ENCODE peak calls at places on chromosome 6, in five cellular contexts. X is CD8-positive, alpha-beta T cell; E is A549; Z is right lobe of liver; D is CD8-positive, alpha-beta memory T cell. T is an unnamed sample.
A peak's percentile ranks its signal among the peaks of the same experiment; 100 is the strongest.

GRCh38 chr6:11413112-11413687 is 124.3 kb upstream of the TMEM170B start:
- DNase-seq in E (no peak), D (no peak), Z (no peak), X (no peak), T (no peak)

GRCh38 chr6:69696273-69696672 is 100.5 kb downstream of the LMBRD1 start:
- DNase-seq in D (no peak), X (no peak), Z (no peak), E (no peak), T (no peak)

GRCh38 chr6:70834520-70834919 is 122.3 kb downstream of the B3GAT2 start:
- DNase-seq in Z (no peak), D (no peak), X (no peak), E (no peak), T (no peak)

GRCh38 chr6:158571826-158572652 is 12.1 kb downstream of the TMEM181 start:
- DNase-seq in Z (no peak), D (no peak), X (no peak), E (no peak), T (no peak)

GRCh38 chr6:76792394-76792793 is 670.9 kb downstream of the HTR1B start:
- DNase-seq in X (no peak), D (no peak), Z (no peak), E (no peak), T (no peak)

GRCh38 chr6:106318061-106318460 is 7.5 kb downstream of the ATG5 start:
- DNase-seq in D (no peak), Z (no peak), X (no peak), E (no peak), T (no peak)

GRCh38 chr6:83708970-83709747 is at the start of gene SNAP91:
- DNase-seq in Z (no peak), X (no peak), E (peak; percentile 12), D (no peak), T (peak; percentile 57)

GRCh38 chr6:11427827-11428245 is 109.7 kb upstream of the TMEM170B start:
- DNase-seq in X (no peak), E (no peak), Z (no peak), D (no peak), T (no peak)

GRCh38 chr6:169177516-169178196 is 76.0 kb downstream of the THBS2 start:
- DNase-seq in E (no peak), X (no peak), D (no peak), Z (no peak), T (no peak)

GRCh38 chr6:30009113-30009512 is 52.0 kb upstream of the POLR1H start:
- DNase-seq in E (no peak), Z (no peak), X (no peak), D (no peak), T (no peak)

GRCh38 chr6:138107752-138108592 is 753 bp upstream of the PERP start:
- DNase-seq in D (peak; percentile 16), Z (peak; percentile 91), X (no peak), E (peak; percentile 24), T (no peak)

GRCh38 chr6:101015541-101015940 is 134.4 kb upstream of the ASCC3 start:
- DNase-seq in D (no peak), E (no peak), X (no peak), Z (no peak), T (no peak)

GRCh38 chr6:161584051-161584450 is 310.2 kb upstream of the AGPAT4 start:
- DNase-seq in X (no peak), E (no peak), Z (no peak), D (no peak), T (no peak)

GRCh38 chr6:42030585-42031506 is 19.5 kb upstream of the TAF8 start:
- DNase-seq in D (no peak), Z (no peak), X (no peak), E (no peak), T (no peak)
- H3K27ac ChIP-seq in D (peak overlapping the region; percentile 75), Z (no peak overlapping the region), X (peak overlapping the region; percentile 13), E (peak overlapping the region; percentile 90), T (no peak overlapping the region)

GRCh38 chr6:55827818-55828522 is 47.4 kb downstream of the BMP5 start:
- DNase-seq in X (no peak), D (no peak), Z (no peak), E (no peak), T (no peak)
- H3K27ac ChIP-seq in X (no peak overlapping the region), D (no peak overlapping the region), Z (no peak overlapping the region), E (no peak overlapping the region), T (no peak overlapping the region)

GRCh38 chr6:125201961-125202729 is 48.6 kb downstream of the TPD52L1 start:
- DNase-seq in X (no peak), E (peak; percentile 89), D (no peak), Z (peak; percentile 82), T (no peak)
- H3K27ac ChIP-seq in X (no peak overlapping the region), E (peak overlapping the region; percentile 97), D (peak overlapping the region; percentile 40), Z (no peak overlapping the region), T (no peak overlapping the region)

DNA sequence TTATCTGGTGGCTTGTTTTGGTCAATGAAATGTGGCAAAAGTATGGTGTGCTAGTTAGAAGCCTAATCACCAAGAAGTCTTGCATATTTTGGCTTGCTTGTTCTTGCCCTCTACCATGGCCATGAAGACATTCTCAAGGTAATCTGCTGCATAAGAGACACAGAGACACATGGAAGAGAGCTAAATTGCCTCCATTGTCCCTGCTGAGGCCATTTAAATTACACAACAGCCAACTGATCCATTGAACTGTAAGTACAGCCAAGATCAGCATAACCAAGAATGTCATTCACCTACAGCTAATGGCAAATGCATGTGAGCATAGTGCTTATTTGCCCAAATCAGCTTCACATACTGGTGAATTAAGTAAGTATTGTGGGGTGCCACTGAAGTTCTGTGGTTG is 603.8 kb downstream of the FRK start:
- DNase-seq in Z (no peak), E (no peak), D (no peak), X (no peak), T (no peak)
- H3K27ac ChIP-seq in Z (no peak overlapping the region), E (no peak overlapping the region), D (no peak overlapping the region), X (no peak overlapping the region), T (no peak overlapping the region)

DNA sequence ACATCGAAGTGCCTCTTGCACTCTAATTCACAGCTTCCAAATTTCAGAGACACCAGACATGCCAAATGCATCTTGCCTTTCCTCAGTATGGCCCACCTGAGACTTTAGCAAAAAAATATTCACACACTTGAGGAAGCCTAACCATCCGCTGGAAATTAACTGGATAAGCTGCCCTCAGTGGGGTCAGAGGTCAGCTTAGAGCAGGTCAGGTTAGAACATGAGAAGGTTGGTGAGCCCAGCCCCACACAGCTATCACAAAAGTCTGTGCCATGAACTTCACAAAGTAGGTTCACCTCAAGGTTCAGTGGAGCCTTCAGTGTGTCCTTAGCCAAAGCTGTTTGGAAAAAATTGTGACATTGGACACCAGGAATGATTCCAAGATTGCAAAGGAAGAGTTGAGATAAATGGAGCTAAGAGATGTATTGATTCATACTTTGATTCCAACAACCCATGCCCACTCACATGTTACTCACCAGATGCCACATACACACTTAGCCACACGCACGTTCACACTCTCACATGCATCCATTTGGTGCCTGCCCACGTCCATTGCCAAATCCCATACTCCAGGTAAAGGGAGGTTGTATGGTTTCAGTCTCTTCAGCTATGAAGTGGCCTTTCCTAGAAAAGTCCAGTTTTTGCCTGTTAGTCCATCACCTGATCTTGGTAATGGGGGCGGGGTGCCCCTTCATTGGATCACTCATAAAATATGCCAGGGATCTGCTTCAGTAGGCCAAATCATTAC is 11.1 kb downstream of the BAK1 start:
- DNase-seq in D (no peak), Z (no peak), E (no peak), X (no peak), T (no peak)
- H3K27ac ChIP-seq in D (no peak overlapping the region), Z (no peak overlapping the region), E (no peak overlapping the region), X (no peak overlapping the region), T (no peak overlapping the region)

DNA sequence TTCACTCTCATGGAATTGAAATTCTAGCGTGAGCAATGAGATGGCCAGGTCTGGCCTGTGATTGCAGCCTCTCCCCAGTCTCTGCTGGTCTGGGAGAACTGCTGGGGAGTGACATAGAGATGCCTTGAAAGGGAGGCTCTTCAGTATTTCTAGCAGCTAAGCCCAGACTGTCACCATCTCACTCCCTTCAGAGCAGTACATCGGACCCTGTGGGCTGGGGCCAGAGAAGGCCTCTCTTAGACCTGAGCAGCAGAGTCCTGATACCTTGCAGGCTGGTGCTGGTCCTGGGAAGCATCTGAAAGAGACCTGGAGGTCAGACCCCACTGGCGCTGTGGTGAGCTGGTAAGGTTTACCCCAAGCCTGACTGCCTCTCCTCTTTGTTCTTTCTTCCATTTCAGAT is 87.4 kb downstream of the TCP11 start:
- DNase-seq in X (no peak), E (no peak), Z (no peak), D (no peak), T (no peak)
- H3K27ac ChIP-seq in X (no peak overlapping the region), E (no peak overlapping the region), Z (no peak overlapping the region), D (no peak overlapping the region), T (peak overlapping the region; percentile 98)